ENCODE peak calls at places on chromosomes 11 and 22, in six cellular contexts. G is mammary epithelial cell; C is activated naive CD8-positive, alpha-beta T cell treated with anti-CD3 and anti-CD28 coated beads, Interleukin-2, amount 50 U/mL, for 24 hours; Y is COLO829; F is LHCN-M2; L is nucleus accumbens. H is an unnamed sample.

GRCh38 chr22:35394011-35394312 is 6.0 kb upstream of the MCM5 start:
- DNase-seq in F (no peak), L (no peak), C (no peak), Y (no peak), G (no peak), H (no peak)

GRCh38 chr11:119318240-119319135 is 1.6 kb upstream of the MCAM start:
- DNase-seq in F (no peak), C (no peak), L (no peak), G (peak), Y (no peak), H (peak)

GRCh38 chr11:57647960-57648776 is 1.5 kb downstream of the YPEL4 start:
- DNase-seq in C (no peak), G (no peak), Y (no peak), L (peak), F (peak), H (no peak)

GRCh38 chr11:37199082-37199481 is 601.0 kb upstream of the RAG2 start:
- DNase-seq in Y (no peak), F (no peak), C (no peak), L (no peak), G (no peak), H (no peak)

GRCh38 chr11:45023065-45023365 is 72.3 kb upstream of the TP53I11 start:
- DNase-seq in G (no peak), C (no peak), L (no peak), Y (no peak), F (no peak), H (no peak)

GRCh38 chr22:35205956-35206355 is 51.3 kb upstream of the HMGXB4 start:
- DNase-seq in C (no peak), F (peak), Y (no peak), G (peak), L (no peak), H (peak)

GRCh38 chr11:100810146-100810545 is 123.1 kb downstream of the ARHGAP42 start:
- DNase-seq in C (no peak), F (peak), G (peak), L (no peak), Y (no peak), H (peak)

GRCh38 chr11:65414776-65415498 is 7.7 kb upstream of the NEAT1 start:
- DNase-seq in L (no peak), Y (no peak), C (no peak), G (no peak), F (no peak), H (no peak)

GRCh38 chr22:48891688-48892380 is 935.8 kb downstream of the BRD1 start:
- DNase-seq in C (no peak), Y (no peak), L (no peak), G (no peak), F (no peak), H (no peak)

GRCh38 chr22:21778705-21779363 is 43.2 kb upstream of the YPEL1 start:
- DNase-seq in L (no peak), Y (no peak), C (no peak), G (peak), F (peak), H (no peak)

GRCh38 chr11:968822-969221 is 43.2 kb downstream of the AP2A2 start:
- DNase-seq in G (no peak), L (no peak), C (no peak), F (no peak), Y (no peak), H (no peak)

GRCh38 chr22:45885941-45886395 is 91.0 kb downstream of the WNT7B start:
- DNase-seq in L (no peak), G (no peak), C (no peak), F (no peak), Y (no peak), H (no peak)

GRCh38 chr11:844693-845644 is 2.3 kb downstream of the TSPAN4 start:
- DNase-seq in L (no peak), Y (peak), C (peak), G (no peak), F (peak), H (no peak)